ENCODE peak calls at places on chromosomes 3 and 15, in four cellular contexts. One of them, this sample, is unnamed.

GRCh38 chr3:197028711-197029510 is 706 bp downstream of the MELTF start:
- DNase-seq in cardiac fibroblast: no peak
- DNase-seq in BJ: no peak
- DNase-seq in neural crest cell: no peak
- DNase-seq in this sample: no peak

GRCh38 chr3:135238201-135238600 is 443.1 kb downstream of the EPHB1 start:
- DNase-seq in BJ: no peak
- DNase-seq in neural crest cell: no peak
- DNase-seq in cardiac fibroblast: no peak
- DNase-seq in this sample: no peak

GRCh38 chr3:183123891-183124290 is 24.6 kb upstream of the MCCC1 start:
- DNase-seq in BJ: no peak
- DNase-seq in neural crest cell: no peak
- DNase-seq in cardiac fibroblast: no peak
- DNase-seq in this sample: no peak

GRCh38 chr3:152069871-152070270 is 196.4 kb downstream of the SUCNR1 start:
- DNase-seq in cardiac fibroblast: no peak
- DNase-seq in neural crest cell: no peak
- DNase-seq in BJ: no peak
- DNase-seq in this sample: no peak

GRCh38 chr15:57171414-57171813 is 204.9 kb upstream of the CGNL1 start:
- DNase-seq in neural crest cell: no peak
- DNase-seq in BJ: no peak
- DNase-seq in cardiac fibroblast: no peak
- DNase-seq in this sample: no peak

GRCh38 chr3:14466179-14466903 is 63.9 kb downstream of the SLC6A6 start:
- DNase-seq in cardiac fibroblast: no peak
- DNase-seq in BJ: no peak
- DNase-seq in neural crest cell: no peak
- DNase-seq in this sample: no peak

GRCh38 chr3:123327956-123328850 is 120.7 kb downstream of the ADCY5 start:
- DNase-seq in cardiac fibroblast: no peak
- DNase-seq in neural crest cell: no peak
- DNase-seq in BJ: no peak
- DNase-seq in this sample: no peak

GRCh38 chr3:56917337-56917697 is 115.6 kb upstream of the ARHGEF3 start:
- DNase-seq in BJ: no peak
- DNase-seq in neural crest cell: no peak
- DNase-seq in cardiac fibroblast: no peak
- DNase-seq in this sample: no peak

GRCh38 chr3:59992578-59992977 is 942.8 kb upstream of the CFAP20DC start:
- DNase-seq in neural crest cell: no peak
- DNase-seq in BJ: no peak
- DNase-seq in cardiac fibroblast: no peak
- DNase-seq in this sample: no peak

GRCh38 chr3:71916747-71917369 is 131.9 kb upstream of the PROK2 start:
- DNase-seq in neural crest cell: no peak
- DNase-seq in BJ: no peak
- DNase-seq in cardiac fibroblast: peak; percentile 47
- DNase-seq in this sample: peak; percentile 20

GRCh38 chr3:115518100-115518852 is 105.0 kb upstream of the GAP43 start:
- DNase-seq in cardiac fibroblast: peak; percentile 87
- DNase-seq in neural crest cell: no peak
- DNase-seq in BJ: peak; percentile 22
- DNase-seq in this sample: peak; percentile 62

GRCh38 chr3:13870902-13871301 is 9.0 kb downstream of the WNT7A start:
- DNase-seq in BJ: no peak
- DNase-seq in cardiac fibroblast: no peak
- DNase-seq in neural crest cell: no peak
- DNase-seq in this sample: no peak

GRCh38 chr3:8882171-8882593 is 81.1 kb downstream of the RAD18 start:
- DNase-seq in cardiac fibroblast: no peak
- DNase-seq in BJ: no peak
- DNase-seq in neural crest cell: no peak
- DNase-seq in this sample: no peak

GRCh38 chr3:188006726-188007393 is 147.1 kb upstream of the LPP start:
- DNase-seq in neural crest cell: no peak
- DNase-seq in cardiac fibroblast: peak; percentile 59
- DNase-seq in BJ: no peak
- DNase-seq in this sample: peak; percentile 96

GRCh38 chr3:52092891-52093290 is 36.5 kb upstream of the DUSP7 start:
- DNase-seq in neural crest cell: no peak
- DNase-seq in BJ: no peak
- DNase-seq in cardiac fibroblast: no peak
- DNase-seq in this sample: no peak

GRCh38 chr3:124846189-124846588 is 41.0 kb downstream of the ITGB5 start:
- DNase-seq in BJ: no peak
- DNase-seq in neural crest cell: no peak
- DNase-seq in cardiac fibroblast: peak; percentile 92
- DNase-seq in this sample: no peak

DNA sequence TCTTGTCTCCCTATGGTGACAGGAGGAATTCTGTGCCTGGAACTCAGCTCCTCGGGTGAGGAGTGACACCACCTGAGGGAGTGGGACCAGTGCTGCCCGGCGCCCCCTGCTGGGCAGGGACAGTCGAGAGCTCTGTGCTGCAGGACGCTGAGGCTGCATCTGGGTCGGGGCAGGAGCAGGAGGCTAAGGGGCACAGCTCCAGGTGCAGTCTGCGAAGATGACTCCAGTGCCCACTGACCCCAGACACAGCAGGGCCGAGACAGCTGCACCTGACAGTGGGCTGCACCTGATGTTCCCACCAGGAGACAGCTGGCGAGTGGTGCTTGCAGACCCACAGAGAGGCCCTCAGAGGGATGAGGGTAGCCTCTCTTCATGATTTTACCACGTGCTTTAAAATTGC is 152.9 kb downstream of the ATP10A start:
- DNase-seq in BJ: no peak
- DNase-seq in cardiac fibroblast: peak; percentile 28
- DNase-seq in neural crest cell: peak; percentile 64
- DNase-seq in this sample: peak; percentile 52
- TF ChIP-seq CTCF in BJ: peak; percentile 78
- TF ChIP-seq CTCF in cardiac fibroblast: peak; percentile 70
- TF ChIP-seq CTCF in neural crest cell: peak; percentile 76
- TF ChIP-seq CTCF in this sample: peak; percentile 30

GRCh38 chr3:194606163-194606562 is 27.1 kb downstream of the TMEM44 start:
- DNase-seq in cardiac fibroblast: no peak
- DNase-seq in neural crest cell: no peak
- DNase-seq in BJ: no peak
- DNase-seq in this sample: no peak

GRCh38 chr3:194604126-194604525 is 29.1 kb downstream of the TMEM44 start:
- DNase-seq in cardiac fibroblast: no peak
- DNase-seq in BJ: no peak
- DNase-seq in neural crest cell: no peak
- DNase-seq in this sample: no peak

GRCh38 chr3:194602580-194603300 is 30.5 kb downstream of the TMEM44 start:
- DNase-seq in cardiac fibroblast: no peak
- DNase-seq in BJ: no peak
- DNase-seq in neural crest cell: no peak
- DNase-seq in this sample: no peak

GRCh38 chr3:194606941-194607340 is 26.3 kb downstream of the TMEM44 start:
- DNase-seq in neural crest cell: no peak
- DNase-seq in BJ: no peak
- DNase-seq in cardiac fibroblast: no peak
- DNase-seq in this sample: no peak

GRCh38 chr3:194604837-194605236 is 28.4 kb downstream of the TMEM44 start:
- DNase-seq in neural crest cell: no peak
- DNase-seq in cardiac fibroblast: no peak
- DNase-seq in BJ: no peak
- DNase-seq in this sample: no peak
- TF ChIP-seq CTCF in neural crest cell: peak; percentile 47
- TF ChIP-seq CTCF in cardiac fibroblast: peak; percentile 59
- TF ChIP-seq CTCF in BJ: peak; percentile 44
- TF ChIP-seq CTCF in this sample: no peak

DNA sequence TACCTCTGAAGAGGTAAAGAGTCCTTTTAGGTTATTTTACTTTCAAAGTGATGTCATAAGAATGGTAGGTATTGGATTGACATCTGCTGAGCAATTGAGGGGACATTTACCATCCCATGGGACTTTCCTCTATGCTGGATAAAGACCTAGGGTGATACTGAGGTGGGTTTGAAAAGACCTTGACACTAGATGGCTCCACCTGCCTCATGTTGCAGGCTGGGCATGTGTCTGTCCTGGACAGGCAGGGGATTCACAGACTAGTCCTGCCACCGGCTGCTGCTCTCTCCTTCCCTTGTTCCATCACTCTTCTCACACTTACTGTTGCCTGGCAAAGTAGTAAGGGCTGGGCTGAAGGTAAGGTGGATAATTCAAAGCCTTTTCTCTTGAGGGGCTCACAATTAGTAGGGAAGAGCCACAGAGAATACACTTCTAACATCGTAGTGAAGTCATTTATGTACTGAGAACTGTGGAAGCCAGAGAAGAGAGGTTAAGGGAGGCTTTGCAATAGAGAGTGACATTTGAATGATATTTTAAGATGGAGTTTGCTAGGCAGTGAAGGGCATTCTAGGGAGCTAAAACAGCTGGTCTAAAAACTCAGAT is 27.7 kb downstream of the TRAK1 start:
- DNase-seq in neural crest cell: no peak
- DNase-seq in BJ: no peak
- DNase-seq in cardiac fibroblast: peak; percentile 31
- DNase-seq in this sample: peak; percentile 26
- TF ChIP-seq CTCF in neural crest cell: peak; percentile 65
- TF ChIP-seq CTCF in BJ: peak; percentile 45
- TF ChIP-seq CTCF in cardiac fibroblast: peak; percentile 35
- TF ChIP-seq CTCF in this sample: peak; percentile 27

DNA sequence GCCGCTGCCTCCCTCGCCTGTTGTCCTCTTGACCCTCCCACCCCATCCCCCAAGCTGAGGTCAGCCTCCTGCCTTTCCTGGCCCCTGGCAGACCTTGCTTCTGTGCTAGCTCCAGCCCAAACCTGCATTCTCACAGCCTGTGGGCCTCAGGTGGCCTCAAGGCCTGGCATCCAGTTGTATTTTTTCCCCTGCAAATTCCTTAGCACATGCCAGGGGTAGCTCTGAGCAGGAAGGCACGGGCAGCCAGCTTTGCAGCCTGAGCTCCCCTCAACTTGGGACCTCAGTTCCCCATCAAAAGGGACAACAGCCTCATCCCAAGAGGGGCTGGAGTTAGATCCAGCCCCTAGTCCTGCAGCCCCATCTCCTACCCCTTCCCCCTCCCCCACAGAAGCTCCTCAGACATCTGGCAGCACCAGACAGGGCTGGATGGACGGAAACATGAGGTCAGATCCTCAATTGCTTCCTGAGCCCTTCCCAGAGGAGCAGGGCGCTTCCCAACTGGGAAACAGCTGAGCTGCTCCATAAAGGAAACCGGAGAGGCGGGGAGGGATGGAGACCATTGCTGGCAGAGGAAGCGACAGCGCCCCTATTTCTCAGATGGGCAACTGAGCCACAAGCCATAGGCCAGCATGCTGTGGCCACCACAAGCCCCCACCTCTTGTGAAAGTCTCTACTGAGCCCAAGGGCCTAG is 18.1 kb upstream of the CYP11A1 start:
- DNase-seq in BJ: no peak
- DNase-seq in cardiac fibroblast: no peak
- DNase-seq in neural crest cell: no peak
- DNase-seq in this sample: no peak
- TF ChIP-seq CTCF in BJ: no peak
- TF ChIP-seq CTCF in cardiac fibroblast: no peak
- TF ChIP-seq CTCF in neural crest cell: no peak
- TF ChIP-seq CTCF in this sample: no peak

GRCh38 chr3:98797905-98798304 is 34.8 kb downstream of the ST3GAL6 start:
- DNase-seq in cardiac fibroblast: no peak
- DNase-seq in BJ: no peak
- DNase-seq in neural crest cell: no peak
- DNase-seq in this sample: no peak

GRCh38 chr3:98800401-98800800 is 37.3 kb downstream of the ST3GAL6 start:
- DNase-seq in neural crest cell: no peak
- DNase-seq in BJ: no peak
- DNase-seq in cardiac fibroblast: no peak
- DNase-seq in this sample: peak; percentile 74

GRCh38 chr3:98798820-98799219 is 35.7 kb downstream of the ST3GAL6 start:
- DNase-seq in cardiac fibroblast: no peak
- DNase-seq in neural crest cell: no peak
- DNase-seq in BJ: no peak
- DNase-seq in this sample: no peak

GRCh38 chr3:98799479-98799878 is 36.3 kb downstream of the ST3GAL6 start:
- DNase-seq in BJ: no peak
- DNase-seq in cardiac fibroblast: no peak
- DNase-seq in neural crest cell: no peak
- DNase-seq in this sample: no peak

GRCh38 chr3:98801042-98801747 is 38.1 kb downstream of the ST3GAL6 start:
- DNase-seq in BJ: no peak
- DNase-seq in neural crest cell: no peak
- DNase-seq in cardiac fibroblast: no peak
- DNase-seq in this sample: no peak
- TF ChIP-seq CTCF in BJ: peak; percentile 7
- TF ChIP-seq CTCF in neural crest cell: no peak
- TF ChIP-seq CTCF in cardiac fibroblast: peak; percentile 10
- TF ChIP-seq CTCF in this sample: no peak

GRCh38 chr15:65599677-65600076 is 11.3 kb downstream of the INTS14 start:
- DNase-seq in neural crest cell: no peak
- DNase-seq in BJ: no peak
- DNase-seq in cardiac fibroblast: no peak
- DNase-seq in this sample: no peak

GRCh38 chr15:65598468-65598867 is 12.5 kb downstream of the INTS14 start:
- DNase-seq in cardiac fibroblast: no peak
- DNase-seq in neural crest cell: no peak
- DNase-seq in BJ: no peak
- DNase-seq in this sample: no peak

GRCh38 chr15:65595960-65596359 is 15.0 kb downstream of the INTS14 start:
- DNase-seq in cardiac fibroblast: peak; percentile 22
- DNase-seq in BJ: no peak
- DNase-seq in neural crest cell: peak; percentile 31
- DNase-seq in this sample: no peak
- TF ChIP-seq CTCF in cardiac fibroblast: peak; percentile 14
- TF ChIP-seq CTCF in BJ: peak; percentile 26
- TF ChIP-seq CTCF in neural crest cell: peak; percentile 63
- TF ChIP-seq CTCF in this sample: peak; percentile 8